ENCODE peak calls at places on chromosomes 12 and 14, in eight cellular contexts. One of them, this sample, is unnamed.

GRCh38 chr14:28101992-28102391 is 664.6 kb upstream of the FOXG1 start:
- DNase-seq in NCI-H1694: peak; percentile 96
- DNase-seq in activated CD4-positive, CD25-positive, alpha-beta regulatory T cell treated with anti-CD3 and anti-CD28 coated beads, Interleukin-2, amount 50 U/mL, for 16 hours: no peak
- DNase-seq in GM23338: no peak
- DNase-seq in naive thymus-derived CD8-positive, alpha-beta T cell: no peak
- DNase-seq in MV-4-11: no peak
- DNase-seq in NCI-H2081: peak; percentile 64
- DNase-seq in NCI-H748 treated with DMSO at 0.1 percent for 48 hours: peak; percentile 60
- DNase-seq in this sample: no peak

GRCh38 chr14:72947366-72948160 is 21.3 kb downstream of the DCAF4 start:
- DNase-seq in NCI-H1694: no peak
- DNase-seq in activated CD4-positive, CD25-positive, alpha-beta regulatory T cell treated with anti-CD3 and anti-CD28 coated beads, Interleukin-2, amount 50 U/mL, for 16 hours: no peak
- DNase-seq in GM23338: no peak
- DNase-seq in naive thymus-derived CD8-positive, alpha-beta T cell: no peak
- DNase-seq in MV-4-11: no peak
- DNase-seq in NCI-H2081: no peak
- DNase-seq in NCI-H748 treated with DMSO at 0.1 percent for 48 hours: no peak
- DNase-seq in this sample: no peak

GRCh38 chr12:117027251-117028086 is 71.7 kb downstream of the TESC start:
- DNase-seq in NCI-H1694: no peak
- DNase-seq in activated CD4-positive, CD25-positive, alpha-beta regulatory T cell treated with anti-CD3 and anti-CD28 coated beads, Interleukin-2, amount 50 U/mL, for 16 hours: no peak
- DNase-seq in GM23338: no peak
- DNase-seq in naive thymus-derived CD8-positive, alpha-beta T cell: no peak
- DNase-seq in MV-4-11: no peak
- DNase-seq in NCI-H2081: no peak
- DNase-seq in NCI-H748 treated with DMSO at 0.1 percent for 48 hours: no peak
- DNase-seq in this sample: no peak

GRCh38 chr14:58749066-58749669 is 111.4 kb downstream of the DACT1 start:
- DNase-seq in NCI-H1694: no peak
- DNase-seq in activated CD4-positive, CD25-positive, alpha-beta regulatory T cell treated with anti-CD3 and anti-CD28 coated beads, Interleukin-2, amount 50 U/mL, for 16 hours: no peak
- DNase-seq in GM23338: no peak
- DNase-seq in naive thymus-derived CD8-positive, alpha-beta T cell: no peak
- DNase-seq in MV-4-11: peak; percentile 98
- DNase-seq in NCI-H2081: no peak
- DNase-seq in NCI-H748 treated with DMSO at 0.1 percent for 48 hours: no peak
- DNase-seq in this sample: peak; percentile 29

GRCh38 chr12:123033392-123034021 is 53.0 kb downstream of the ARL6IP4 start:
- DNase-seq in NCI-H1694: no peak
- DNase-seq in activated CD4-positive, CD25-positive, alpha-beta regulatory T cell treated with anti-CD3 and anti-CD28 coated beads, Interleukin-2, amount 50 U/mL, for 16 hours: no peak
- DNase-seq in GM23338: no peak
- DNase-seq in naive thymus-derived CD8-positive, alpha-beta T cell: no peak
- DNase-seq in MV-4-11: no peak
- DNase-seq in NCI-H2081: no peak
- DNase-seq in NCI-H748 treated with DMSO at 0.1 percent for 48 hours: no peak
- DNase-seq in this sample: no peak

GRCh38 chr12:96590970-96591369 is 101.6 kb downstream of the CFAP54 start:
- DNase-seq in NCI-H1694: no peak
- DNase-seq in activated CD4-positive, CD25-positive, alpha-beta regulatory T cell treated with anti-CD3 and anti-CD28 coated beads, Interleukin-2, amount 50 U/mL, for 16 hours: no peak
- DNase-seq in GM23338: no peak
- DNase-seq in naive thymus-derived CD8-positive, alpha-beta T cell: no peak
- DNase-seq in MV-4-11: no peak
- DNase-seq in NCI-H2081: no peak
- DNase-seq in NCI-H748 treated with DMSO at 0.1 percent for 48 hours: no peak
- DNase-seq in this sample: no peak

GRCh38 chr14:60670994-60671393 is 21.7 kb upstream of the SIX1 start:
- DNase-seq in NCI-H1694: no peak
- DNase-seq in activated CD4-positive, CD25-positive, alpha-beta regulatory T cell treated with anti-CD3 and anti-CD28 coated beads, Interleukin-2, amount 50 U/mL, for 16 hours: no peak
- DNase-seq in GM23338: no peak
- DNase-seq in naive thymus-derived CD8-positive, alpha-beta T cell: no peak
- DNase-seq in MV-4-11: no peak
- DNase-seq in NCI-H2081: no peak
- DNase-seq in NCI-H748 treated with DMSO at 0.1 percent for 48 hours: no peak
- DNase-seq in this sample: no peak

GRCh38 chr12:116712458-116713303 is 25.2 kb downstream of the SPRING1 start:
- DNase-seq in NCI-H1694: no peak
- DNase-seq in activated CD4-positive, CD25-positive, alpha-beta regulatory T cell treated with anti-CD3 and anti-CD28 coated beads, Interleukin-2, amount 50 U/mL, for 16 hours: no peak
- DNase-seq in GM23338: no peak
- DNase-seq in naive thymus-derived CD8-positive, alpha-beta T cell: no peak
- DNase-seq in MV-4-11: no peak
- DNase-seq in NCI-H2081: no peak
- DNase-seq in NCI-H748 treated with DMSO at 0.1 percent for 48 hours: no peak
- DNase-seq in this sample: no peak

GRCh38 chr12:18320036-18320617 is 58.8 kb downstream of the PIK3C2G start:
- DNase-seq in NCI-H1694: peak; percentile 32
- DNase-seq in activated CD4-positive, CD25-positive, alpha-beta regulatory T cell treated with anti-CD3 and anti-CD28 coated beads, Interleukin-2, amount 50 U/mL, for 16 hours: no peak
- DNase-seq in GM23338: peak; percentile 78
- DNase-seq in naive thymus-derived CD8-positive, alpha-beta T cell: no peak
- DNase-seq in MV-4-11: peak; percentile 23
- DNase-seq in NCI-H2081: peak; percentile 8
- DNase-seq in NCI-H748 treated with DMSO at 0.1 percent for 48 hours: peak; percentile 6
- DNase-seq in this sample: no peak

GRCh38 chr14:102500190-102500661 is 9.3 kb downstream of the ANKRD9 start:
- DNase-seq in NCI-H1694: no peak
- DNase-seq in activated CD4-positive, CD25-positive, alpha-beta regulatory T cell treated with anti-CD3 and anti-CD28 coated beads, Interleukin-2, amount 50 U/mL, for 16 hours: no peak
- DNase-seq in GM23338: no peak
- DNase-seq in naive thymus-derived CD8-positive, alpha-beta T cell: no peak
- DNase-seq in MV-4-11: peak; percentile 35
- DNase-seq in NCI-H2081: no peak
- DNase-seq in NCI-H748 treated with DMSO at 0.1 percent for 48 hours: no peak
- DNase-seq in this sample: no peak

GRCh38 chr12:7797698-7798398 is 8.6 kb downstream of the NANOG start:
- DNase-seq in NCI-H1694: no peak
- DNase-seq in activated CD4-positive, CD25-positive, alpha-beta regulatory T cell treated with anti-CD3 and anti-CD28 coated beads, Interleukin-2, amount 50 U/mL, for 16 hours: no peak
- DNase-seq in GM23338: no peak
- DNase-seq in naive thymus-derived CD8-positive, alpha-beta T cell: no peak
- DNase-seq in MV-4-11: no peak
- DNase-seq in NCI-H2081: no peak
- DNase-seq in NCI-H748 treated with DMSO at 0.1 percent for 48 hours: no peak
- DNase-seq in this sample: no peak

GRCh38 chr12:132390287-132391076 is 61.1 kb upstream of the GALNT9 start:
- DNase-seq in NCI-H1694: no peak
- DNase-seq in activated CD4-positive, CD25-positive, alpha-beta regulatory T cell treated with anti-CD3 and anti-CD28 coated beads, Interleukin-2, amount 50 U/mL, for 16 hours: no peak
- DNase-seq in GM23338: no peak
- DNase-seq in naive thymus-derived CD8-positive, alpha-beta T cell: no peak
- DNase-seq in MV-4-11: no peak
- DNase-seq in NCI-H2081: no peak
- DNase-seq in NCI-H748 treated with DMSO at 0.1 percent for 48 hours: no peak
- DNase-seq in this sample: peak; percentile 1

GRCh38 chr12:6430124-6430989 is 14.4 kb upstream of the CD27 start:
- DNase-seq in NCI-H1694: no peak
- DNase-seq in activated CD4-positive, CD25-positive, alpha-beta regulatory T cell treated with anti-CD3 and anti-CD28 coated beads, Interleukin-2, amount 50 U/mL, for 16 hours: no peak
- DNase-seq in GM23338: no peak
- DNase-seq in naive thymus-derived CD8-positive, alpha-beta T cell: no peak
- DNase-seq in MV-4-11: peak; percentile 86
- DNase-seq in NCI-H2081: no peak
- DNase-seq in NCI-H748 treated with DMSO at 0.1 percent for 48 hours: peak; percentile 2
- DNase-seq in this sample: no peak

This sample was measured in GM06990.